ENCODE peak calls at places on chromosome 12, in eight cellular contexts. J is AG09309, V is choroid plexus epithelial cell, M is lower lobe of right lung, D is AG10803, O is Peyer's patch, H is psoas muscle, W is LNCaP clone FGC. L is an unnamed sample.

GRCh38 chr12:96710127-96710745 is 196.8 kb upstream of the NEDD1 start:
- DNase-seq in J (no peak), V (no peak), D (no peak), W (peak), M (no peak), H (no peak), O (no peak), L (no peak)

GRCh38 chr12:77120156-77120555 is 54.8 kb upstream of the E2F7 start:
- DNase-seq in O (no peak), J (no peak), D (peak), W (no peak), V (peak), H (no peak), M (no peak), L (no peak)

GRCh38 chr12:806116-806805 is 53.9 kb downstream of the WNK1 start:
- DNase-seq in W (no peak), O (no peak), M (no peak), H (no peak), D (no peak), J (peak), V (peak), L (no peak)

GRCh38 chr12:38390968-38391367 is 74.4 kb downstream of the ALG10B start:
- DNase-seq in V (no peak), J (no peak), O (no peak), W (no peak), M (no peak), H (no peak), D (no peak), L (no peak)

GRCh38 chr12:99976762-99977161 is 8.0 kb downstream of the ANKS1B start:
- DNase-seq in D (no peak), O (no peak), M (no peak), V (no peak), W (no peak), J (no peak), H (no peak), L (no peak)

GRCh38 chr12:66066071-66066928 is 64.2 kb downstream of the LLPH start:
- DNase-seq in W (no peak), J (no peak), O (no peak), H (no peak), M (no peak), V (peak), D (peak), L (peak)

GRCh38 chr12:12550277-12550676 is 12.4 kb downstream of the DUSP16 start:
- DNase-seq in M (no peak), O (no peak), D (no peak), V (no peak), J (no peak), W (no peak), H (no peak), L (no peak)

GRCh38 chr12:132465269-132466190 is 24.4 kb upstream of the FBRSL1 start:
- DNase-seq in V (peak), D (no peak), O (no peak), M (no peak), W (no peak), H (peak), J (no peak), L (no peak)

GRCh38 chr12:114799574-114800487 is 115.9 kb upstream of the TBX3 start:
- DNase-seq in J (no peak), W (no peak), O (peak), V (peak), H (no peak), D (peak), M (peak), L (no peak)

GRCh38 chr12:9372202-9372601 is 164.0 kb upstream of the PZP start:
- DNase-seq in D (peak), H (no peak), J (no peak), O (no peak), W (no peak), M (no peak), V (peak), L (no peak)

GRCh38 chr12:15875863-15876262 is 6.3 kb upstream of the STRAP start:
- DNase-seq in O (no peak), J (no peak), D (no peak), H (no peak), W (no peak), M (no peak), V (no peak), L (no peak)

GRCh38 chr12:122318607-122319311 is 52.5 kb upstream of the VPS33A start:
- DNase-seq in M (no peak), D (peak), H (no peak), V (peak), W (no peak), J (peak), O (no peak), L (peak)

GRCh38 chr12:81573228-81573627 is 185.9 kb downstream of the PPFIA2 start:
- DNase-seq in W (no peak), D (peak), O (no peak), H (no peak), V (peak), M (no peak), J (no peak), L (no peak)

GRCh38 chr12:127909031-127909430 is 357.9 kb upstream of the TMEM132C start:
- DNase-seq in H (no peak), D (peak), O (no peak), W (no peak), M (no peak), J (no peak), V (peak), L (no peak)

GRCh38 chr12:113841786-113842185 is 124.3 kb downstream of the RBM19 start:
- DNase-seq in M (no peak), D (no peak), O (no peak), J (no peak), V (no peak), W (no peak), H (no peak), L (no peak)

GRCh38 chr12:51368640-51369517 is 22.3 kb downstream of the GALNT6 start:
- DNase-seq in V (peak), W (no peak), M (peak), D (no peak), O (peak), J (no peak), H (peak), L (no peak)

GRCh38 chr12:94165152-94165551 is 16.8 kb downstream of the PLXNC1 start:
- DNase-seq in W (no peak), V (no peak), M (no peak), O (no peak), J (no peak), D (no peak), H (no peak), L (no peak)

DNA sequence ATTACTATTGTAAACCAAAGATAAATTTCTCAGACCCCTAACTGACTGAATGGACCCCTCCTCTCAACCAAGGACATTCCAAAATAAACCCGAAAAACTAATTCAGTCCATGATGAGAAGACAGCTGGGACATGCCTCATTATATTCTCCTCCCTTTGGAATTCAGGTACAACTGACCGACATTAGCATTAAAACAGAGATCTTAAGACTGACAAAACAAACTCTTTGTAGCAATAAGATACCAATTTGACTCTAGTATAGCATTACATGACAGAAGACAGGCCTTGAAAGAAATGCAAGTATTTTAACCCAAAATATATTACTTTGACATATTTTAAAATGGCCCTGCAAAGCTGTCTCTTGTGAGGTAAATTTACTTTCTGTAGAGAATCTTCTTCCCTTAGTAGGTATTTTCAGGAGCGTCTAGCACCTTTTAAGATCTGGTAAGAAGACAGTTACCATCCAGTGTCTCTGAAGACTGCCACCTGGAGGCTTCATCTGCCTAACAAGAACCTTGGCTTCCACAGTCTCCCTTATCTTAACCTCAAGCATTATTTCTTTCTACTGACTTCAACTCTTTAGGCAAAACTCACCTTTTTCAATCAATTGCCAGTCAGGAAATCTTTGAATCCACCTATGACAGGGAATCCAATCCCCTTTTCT is 957.5 kb downstream of the SLC6A15 start:
- DNase-seq in H (no peak), W (no peak), J (no peak), V (peak), D (no peak), M (no peak), O (no peak), L (no peak)
- TF ChIP-seq CTCF in H (no peak), W (peak), J (peak), V (peak), D (no peak), M (no peak), O (no peak), L (peak)

DNA sequence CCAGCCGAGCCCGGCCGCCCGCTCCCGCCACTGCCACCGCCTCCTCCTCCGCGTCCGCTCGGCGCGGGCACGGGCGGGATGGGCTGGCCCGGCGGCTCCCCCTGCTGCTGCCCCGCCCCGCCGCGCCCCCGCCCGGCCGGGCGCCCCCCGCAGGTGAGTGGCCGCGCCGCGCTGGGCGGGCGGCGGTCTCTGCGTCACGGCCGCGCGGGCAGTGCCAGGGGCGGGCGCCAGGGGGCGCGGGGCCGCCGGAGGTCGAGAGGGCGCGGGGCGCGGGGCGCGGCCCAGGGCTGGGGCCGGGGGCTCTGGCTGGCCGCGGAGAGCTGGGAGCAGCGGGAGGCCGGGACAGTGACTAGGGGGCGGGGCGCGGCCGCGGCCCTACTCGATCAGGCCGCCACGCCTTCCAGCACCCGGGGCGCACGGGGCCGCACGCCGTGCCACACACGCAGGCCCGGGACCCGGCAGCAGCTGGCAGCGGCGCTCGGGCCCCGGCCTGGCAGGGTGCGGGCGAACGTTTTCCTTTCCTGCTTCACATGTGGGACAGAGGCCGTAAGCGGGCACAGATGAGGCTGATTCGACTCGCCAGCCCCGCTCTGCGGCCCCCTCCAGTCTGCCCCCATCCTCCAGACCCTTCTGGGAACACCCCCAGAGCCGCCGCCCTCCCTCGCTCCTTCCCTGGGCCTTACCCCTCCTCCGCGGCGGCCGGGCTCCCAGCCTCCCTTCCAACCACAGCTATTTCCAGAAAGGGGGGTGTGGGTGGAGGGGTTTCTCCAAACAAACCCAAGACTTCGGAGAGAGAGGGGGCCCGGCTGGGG is 2.4 kb upstream of the TNS2 start:
- DNase-seq in W (no peak), O (peak), H (peak), D (peak), J (no peak), V (peak), M (peak), L (no peak)
- TF ChIP-seq CTCF in W (peak), O (no peak), H (peak), D (no peak), J (no peak), V (no peak), M (no peak), L (peak)

DNA sequence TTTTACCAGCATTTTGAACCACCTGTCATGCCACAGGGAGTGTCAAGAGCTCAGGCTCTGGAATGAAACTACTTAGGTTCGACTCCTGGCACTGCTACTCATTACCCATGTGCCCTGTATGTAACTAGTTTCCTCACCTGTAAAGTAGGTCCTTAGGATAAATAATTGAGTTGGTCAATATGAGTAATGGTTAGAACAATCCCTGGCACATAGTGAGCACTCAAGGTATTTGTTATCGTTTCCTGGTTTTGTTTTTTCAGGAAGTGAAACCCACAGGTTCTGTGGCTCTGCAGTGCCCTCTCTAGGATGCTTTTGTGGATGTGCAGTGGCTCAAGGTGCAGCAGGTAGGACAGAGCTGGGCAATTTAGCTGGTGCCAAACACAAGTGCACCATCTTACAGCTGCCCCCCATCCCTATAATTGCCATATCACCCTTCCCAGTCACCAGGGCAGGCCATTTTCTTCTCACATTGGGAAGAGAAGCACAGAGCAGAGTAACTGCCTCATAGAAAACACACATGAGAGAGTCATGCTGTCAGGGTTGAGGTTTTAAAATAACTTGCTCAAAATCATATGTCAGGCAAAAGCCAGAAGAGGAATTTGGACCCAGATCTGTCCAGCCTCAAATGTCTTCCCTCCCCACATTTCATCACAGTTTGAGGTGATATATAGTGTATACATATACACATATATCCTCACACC is 297.5 kb downstream of the RPAP3 start:
- DNase-seq in D (no peak), O (no peak), M (no peak), J (no peak), H (no peak), W (peak), V (no peak), L (no peak)
- TF ChIP-seq CTCF in D (no peak), O (peak), M (peak), J (no peak), H (no peak), W (peak), V (peak), L (no peak)

DNA sequence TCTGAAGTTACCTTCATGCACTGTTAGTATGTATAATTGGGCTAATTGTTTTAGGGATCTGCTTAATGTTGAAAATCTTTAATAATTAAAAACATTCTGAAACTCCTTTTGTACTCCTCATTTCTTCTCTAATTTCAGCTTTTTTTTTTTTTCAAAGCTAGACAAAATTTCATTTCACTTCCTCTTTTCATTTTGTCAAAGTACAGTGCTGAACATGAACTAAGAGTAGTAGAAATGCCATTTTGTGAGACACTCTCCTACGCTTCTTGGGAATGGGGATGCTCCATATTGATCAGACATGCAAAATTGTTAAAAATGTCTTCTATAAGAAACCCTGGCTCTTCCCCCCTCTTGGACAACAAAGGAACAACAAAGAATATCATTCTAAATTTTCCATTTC is 1.7 kb downstream of the ABCD2 start:
- DNase-seq in D (no peak), O (no peak), V (no peak), H (no peak), M (no peak), J (no peak), W (no peak), L (no peak)
- TF ChIP-seq CTCF in D (no peak), O (no peak), V (no peak), H (no peak), M (no peak), J (no peak), W (no peak), L (no peak)

GRCh38 chr12:14267724-14268123 is 97.8 kb upstream of the ATF7IP start:
- DNase-seq in D (no peak), O (no peak), H (no peak), W (no peak), V (no peak), J (no peak), M (no peak), L (no peak)
- TF ChIP-seq CTCF in D (no peak), O (no peak), H (no peak), W (no peak), V (no peak), J (no peak), M (no peak), L (no peak)

GRCh38 chr12:48104531-48104930 is 1.3 kb downstream of the SENP1 start:
- DNase-seq in H (no peak), W (peak), V (no peak), D (no peak), O (no peak), J (no peak), M (no peak), L (no peak)

GRCh38 chr12:48105321-48105866 is 485 bp downstream of the SENP1 start:
- DNase-seq in W (no peak), J (no peak), M (no peak), D (no peak), V (peak), O (no peak), H (no peak), L (no peak)

GRCh38 chr12:48107252-48107613 is 1.4 kb upstream of the SENP1 start:
- DNase-seq in J (no peak), O (no peak), V (no peak), W (no peak), D (no peak), H (no peak), M (no peak), L (no peak)

GRCh38 chr12:48106574-48107251 is 834 bp upstream of the SENP1 start:
- DNase-seq in M (no peak), V (no peak), J (no peak), H (no peak), O (no peak), D (no peak), W (no peak), L (no peak)

GRCh38 chr12:48105867-48106563 is at the start of gene SENP1:
- DNase-seq in J (peak), H (peak), O (peak), V (peak), D (peak), W (peak), M (peak), L (no peak)
- TF ChIP-seq CTCF in J (peak), H (no peak), O (no peak), V (peak), D (peak), W (no peak), M (peak), L (no peak)

GRCh38 chr12:68043446-68043845 is 54.2 kb downstream of the IFNG-AS1 start:
- DNase-seq in O (no peak), J (no peak), D (no peak), H (no peak), V (no peak), W (no peak), M (no peak), L (no peak)

GRCh38 chr12:68038650-68039049 is 49.4 kb downstream of the IFNG-AS1 start:
- DNase-seq in D (no peak), V (no peak), J (no peak), H (no peak), M (no peak), W (no peak), O (no peak), L (no peak)

GRCh38 chr12:68037616-68038255 is 48.5 kb downstream of the IFNG-AS1 start:
- DNase-seq in W (no peak), M (no peak), D (peak), V (no peak), H (no peak), O (no peak), J (no peak), L (no peak)

GRCh38 chr12:68040450-68041075 is 51.3 kb downstream of the IFNG-AS1 start:
- DNase-seq in V (peak), H (no peak), W (peak), J (peak), M (no peak), O (no peak), D (peak), L (peak)

DNA sequence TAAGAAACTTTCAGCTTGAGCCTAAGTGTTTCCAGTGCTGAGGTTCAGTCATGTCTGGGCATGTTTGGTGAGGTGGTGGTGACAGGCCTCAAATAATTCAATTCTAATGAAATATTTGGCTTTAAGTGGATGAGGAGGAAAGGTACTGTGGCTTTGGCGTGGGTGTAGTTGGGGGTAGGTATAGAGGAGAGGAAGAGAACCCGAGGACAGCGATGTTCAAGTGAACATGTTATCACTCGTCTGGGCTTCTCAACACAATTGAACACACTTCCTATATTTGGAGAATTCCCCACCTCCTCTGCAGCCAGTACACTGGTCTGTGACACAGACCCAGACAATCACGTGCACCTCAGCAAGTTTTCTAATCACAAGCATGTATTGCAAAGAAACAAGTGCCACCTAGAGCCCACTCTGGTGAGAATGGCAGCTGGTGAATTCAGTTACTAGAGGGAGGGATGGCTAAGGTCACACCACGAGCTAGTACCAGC is 53.0 kb downstream of the IFNG-AS1 start:
- DNase-seq in H (no peak), O (no peak), V (peak), D (peak), M (no peak), J (no peak), W (no peak), L (no peak)
- TF ChIP-seq CTCF in H (no peak), O (no peak), V (no peak), D (no peak), M (no peak), J (no peak), W (no peak), L (no peak)

DNA sequence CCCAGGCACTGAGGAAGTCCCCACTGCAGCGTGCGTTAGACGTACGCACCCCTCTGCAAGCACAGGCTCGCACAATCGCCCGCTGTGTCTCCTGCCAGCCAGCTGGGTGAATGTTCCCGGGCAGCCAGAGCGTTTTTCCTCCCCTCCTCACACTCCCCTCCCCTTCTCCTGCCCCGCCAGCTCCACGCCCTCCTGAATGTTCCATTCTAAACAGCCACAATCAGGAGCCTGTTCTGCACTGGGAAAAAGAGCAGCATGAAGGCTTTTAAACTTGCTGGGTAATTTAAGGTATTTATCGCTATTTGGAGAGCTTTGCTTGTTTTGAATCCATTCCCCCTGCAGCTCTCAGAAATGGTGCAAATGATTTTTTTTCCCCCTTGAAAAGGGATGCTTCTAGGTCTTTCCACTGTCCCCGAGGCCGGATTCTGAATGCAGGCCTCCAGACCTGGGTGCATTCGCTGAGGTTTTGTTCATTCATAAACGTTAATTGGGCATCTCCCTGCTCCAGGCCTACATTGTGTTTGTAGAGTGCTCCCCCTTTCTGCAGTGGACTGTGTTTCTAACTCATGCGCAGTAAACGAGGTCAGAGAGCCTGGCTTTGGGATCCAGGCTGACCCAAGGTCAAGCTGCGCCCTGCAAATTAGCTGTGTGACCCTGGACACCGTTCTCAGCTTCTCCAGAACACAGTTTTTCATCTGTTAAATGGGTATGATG is 212.5 kb downstream of the CHST11 start:
- DNase-seq in J (no peak), M (peak), H (no peak), D (no peak), W (no peak), V (no peak), O (no peak), L (no peak)
- TF ChIP-seq CTCF in J (peak), M (no peak), H (peak), D (peak), W (peak), V (peak), O (no peak), L (no peak)